ENCODE peak calls at places on chromosomes 11 and 22, in eight cellular contexts. F, K, A, M, B, Q, J and G are unnamed samples.

GRCh38 chr11:100805509-100806199 is 118.6 kb downstream of the ARHGAP42 start:
- DNase-seq in M (no peak), Q (no peak), F (no peak), B (peak), A (no peak), K (peak), J (peak), G (peak)

GRCh38 chr11:124938970-124939369 is 3.1 kb upstream of the HEPACAM start:
- DNase-seq in J (no peak), A (no peak), F (no peak), B (no peak), M (no peak), Q (no peak), K (no peak), G (no peak)

GRCh38 chr11:71486320-71486719 is 33.3 kb downstream of the NADSYN1 start:
- DNase-seq in K (no peak), M (no peak), B (no peak), J (no peak), Q (no peak), F (peak), A (no peak), G (no peak)

GRCh38 chr11:98711011-98711410 is 309.7 kb upstream of the CNTN5 start:
- DNase-seq in Q (no peak), K (no peak), J (no peak), M (no peak), A (no peak), F (no peak), B (no peak), G (no peak)

GRCh38 chr22:42662114-42663021 is 13.2 kb upstream of the CYB5R3 start:
- DNase-seq in F (peak), M (peak), Q (peak), K (peak), J (peak), B (peak), A (peak), G (no peak)

GRCh38 chr11:42301777-42302176 is 842.3 kb upstream of the LRRC4C start:
- DNase-seq in K (no peak), F (no peak), A (no peak), J (no peak), B (no peak), M (no peak), Q (no peak), G (no peak)

GRCh38 chr22:41780714-41781507 is 19.6 kb upstream of the CCDC134 start:
- DNase-seq in Q (no peak), B (peak), M (peak), F (peak), J (peak), K (peak), A (no peak), G (peak)

GRCh38 chr11:119222308-119222707 is 16.2 kb downstream of the CBL start:
- DNase-seq in F (no peak), A (no peak), J (peak), B (peak), K (peak), Q (no peak), M (no peak), G (peak)

GRCh38 chr11:61792310-61793083 is at the start of the genes FEN1 and TMEM258:
- DNase-seq in J (peak), A (peak), B (peak), K (peak), Q (peak), M (peak), F (peak), G (peak)

GRCh38 chr22:20799449-20799848 is 25.5 kb downstream of the SERPIND1 start:
- DNase-seq in K (no peak), Q (no peak), A (no peak), B (no peak), F (no peak), M (no peak), J (no peak), G (no peak)

GRCh38 chr11:118996926-118997626 is 862 bp upstream of the CENATAC start:
- DNase-seq in M (no peak), Q (no peak), J (peak), K (peak), A (peak), F (peak), B (peak), G (no peak)

GRCh38 chr11:914747-915493 is 4.3 kb upstream of the CHID1 start:
- DNase-seq in Q (no peak), B (no peak), M (no peak), J (no peak), A (no peak), F (peak), K (no peak), G (no peak)

GRCh38 chr22:36998620-36999351 is 20.5 kb downstream of the TST start:
- DNase-seq in B (peak), J (peak), K (peak), Q (no peak), F (no peak), M (no peak), A (peak), G (peak)

GRCh38 chr11:61279934-61280656 is 15.0 kb downstream of the VWCE start:
- DNase-seq in F (no peak), J (peak), M (no peak), Q (no peak), A (no peak), B (no peak), K (peak), G (no peak)

GRCh38 chr11:105780781-105781525 is 171.1 kb downstream of the GRIA4 start:
- DNase-seq in F (no peak), B (no peak), Q (no peak), M (no peak), J (no peak), K (no peak), A (no peak), G (no peak)

GRCh38 chr11:35343033-35343598 is 76.2 kb downstream of the SLC1A2 start:
- DNase-seq in F (no peak), A (no peak), Q (no peak), M (peak), J (no peak), K (no peak), B (no peak), G (no peak)

GRCh38 chr22:29798318-29798717 is 31.1 kb downstream of the UQCR10 start:
- DNase-seq in Q (no peak), K (no peak), F (no peak), M (no peak), J (no peak), B (no peak), A (no peak), G (no peak)

GRCh38 chr11:67418476-67419281 is 3.2 kb downstream of the CARNS1 start:
- DNase-seq in J (no peak), Q (no peak), F (peak), B (no peak), K (no peak), A (no peak), M (no peak), G (no peak)